ENCODE peak calls at places on chromosomes 4 and X, in five cellular contexts. K is MM.1S, I is AG09309, H is glutamatergic neuron, V is fibroblast of the aortic adventitia. X is an unnamed sample.

GRCh38 chr4:18733956-18734872 is 712.7 kb upstream of the LCORL start:
- DNase-seq in K (no peak), I (no peak), H (no peak), V (no peak), X (no peak)

GRCh38 chr4:1731180-1731579 is 9.9 kb downstream of the TACC3 start:
- DNase-seq in K (no peak), I (no peak), H (no peak), V (no peak), X (no peak)

GRCh38 chr4:124321370-124321769 is 391.2 kb downstream of the ANKRD50 start:
- DNase-seq in K (no peak), I (no peak), H (no peak), V (peak), X (no peak)

GRCh38 chr4:78954048-78954666 is 14.9 kb upstream of the PAQR3 start:
- DNase-seq in K (peak), I (no peak), H (peak), V (no peak), X (peak)

GRCh38 chr4:184476660-184477059 is 2.3 kb upstream of the IRF2 start:
- DNase-seq in K (no peak), I (no peak), H (no peak), V (no peak), X (no peak)

GRCh38 chr4:15354358-15354757 is 73.5 kb upstream of the C1QTNF7 start:
- DNase-seq in K (no peak), I (no peak), H (no peak), V (no peak), X (no peak)

GRCh38 chr4:118964891-118965411 is 76.3 kb downstream of the SYNPO2 start:
- DNase-seq in K (no peak), I (no peak), H (no peak), V (peak), X (no peak)

GRCh38 chr4:64508089-64508488 is 98.8 kb upstream of the TECRL start:
- DNase-seq in K (no peak), I (no peak), H (no peak), V (no peak), X (no peak)

GRCh38 chrX:634306-634958 is 3.8 kb downstream of the SHOX start:
- DNase-seq in K (no peak), I (no peak), H (no peak), V (no peak), X (peak)

GRCh38 chrX:144681501-144681900 is 565.8 kb upstream of the SPANXN1 start:
- DNase-seq in K (no peak), I (peak), H (no peak), V (peak), X (no peak)

GRCh38 chr4:39036172-39036571 is 4.0 kb upstream of the TMEM156 start:
- DNase-seq in K (no peak), I (no peak), H (no peak), V (no peak), X (no peak)

GRCh38 chr4:186104895-186105720 is 604 bp downstream of the FAM149A start:
- DNase-seq in K (peak), I (no peak), H (peak), V (no peak), X (peak)

GRCh38 chr4:90799895-90800294 is 672.7 kb downstream of the CCSER1 start:
- DNase-seq in K (no peak), I (no peak), H (no peak), V (no peak), X (no peak)

GRCh38 chrX:54359408-54359807 is 1.6 kb upstream of the WNK3 start:
- DNase-seq in K (no peak), I (no peak), H (no peak), V (no peak), X (no peak)

GRCh38 chr4:122500852-122501501 is 44.5 kb upstream of the IL2 start:
- DNase-seq in K (no peak), I (no peak), H (peak), V (peak), X (no peak)

GRCh38 chr4:7291372-7292135 is 99.2 kb downstream of the SORCS2 start:
- DNase-seq in K (no peak), I (no peak), H (no peak), V (no peak), X (no peak)

GRCh38 chrX:37653397-37654085 is 32.0 kb upstream of the XK start:
- DNase-seq in K (no peak), I (no peak), H (no peak), V (no peak), X (no peak)

GRCh38 chr4:7808752-7809151 is 130.9 kb downstream of the AFAP1 start:
- DNase-seq in K (no peak), I (no peak), H (no peak), V (peak), X (no peak)

DNA sequence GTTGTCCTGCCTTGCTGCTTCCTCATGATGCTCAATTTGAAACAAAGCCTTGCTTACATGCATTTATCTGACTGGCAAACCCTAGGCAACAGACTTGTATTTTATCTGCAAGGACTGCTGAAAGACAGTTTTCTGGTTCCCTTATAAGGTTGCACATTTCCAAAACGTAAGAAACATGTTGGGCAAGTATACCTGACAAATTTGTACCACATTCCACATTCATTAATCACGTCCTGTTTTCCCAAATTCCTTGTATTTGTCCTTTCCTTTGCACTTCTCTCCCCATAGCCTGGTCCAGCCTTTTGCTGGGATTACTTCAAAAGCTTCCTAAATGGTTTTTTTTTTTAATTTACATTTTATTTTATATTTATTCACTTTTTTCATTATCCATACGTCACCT is 310.1 kb downstream of the PPP3CA start:
- DNase-seq in K (no peak), I (no peak), H (no peak), V (peak), X (no peak)
- TF ChIP-seq CTCF in K (no peak), I (no peak), H (no peak), V (no peak), X (no peak)

GRCh38 chr4:112633477-112634235 is 3.1 kb downstream of the ZGRF1 start:
- DNase-seq in K (peak), I (no peak), H (no peak), V (peak), X (no peak)
- TF ChIP-seq CTCF in K (peak), I (peak), H (peak), V (peak), X (peak)

GRCh38 chrX:135200297-135200696 is 29.1 kb upstream of the CT55 start:
- DNase-seq in K (no peak), I (no peak), H (no peak), V (no peak), X (no peak)
- TF ChIP-seq CTCF in K (no peak), I (no peak), H (no peak), V (no peak), X (no peak)

DNA sequence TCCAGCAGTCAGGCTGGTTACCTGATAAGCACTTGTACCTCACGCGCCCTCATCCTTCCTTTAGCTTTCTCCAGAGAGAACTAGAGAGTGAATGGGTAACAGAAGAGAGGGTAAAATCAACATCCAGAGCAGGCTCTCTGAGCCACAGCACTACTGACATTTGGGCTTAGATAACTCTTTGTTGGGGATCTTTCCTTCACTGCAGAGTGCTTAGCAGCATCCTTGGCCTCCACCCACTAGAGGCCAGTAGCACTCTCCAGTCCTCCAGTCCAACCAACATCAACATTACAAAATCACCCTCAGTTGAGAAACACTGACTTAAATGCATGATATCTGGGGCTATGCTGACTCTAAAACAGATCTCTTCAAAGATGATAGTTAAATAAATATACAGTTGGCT is 220.7 kb downstream of the TACR3 start:
- DNase-seq in K (no peak), I (no peak), H (no peak), V (no peak), X (no peak)
- TF ChIP-seq CTCF in K (no peak), I (peak), H (no peak), V (peak), X (no peak)

X was measured in nephron progenitor cell.